ENCODE peak calls at places on chromosomes 4 and X, in seven cellular contexts. One of them, this sample, is unnamed.

GRCh38 chr4:168384437-168385141 is 66.0 kb upstream of the DDX60 start:
- DNase-seq in esophagus squamous epithelium: no peak
- DNase-seq in uterus: no peak
- DNase-seq in psoas muscle: no peak
- DNase-seq in neuronal stem cell: no peak
- DNase-seq in substantia nigra: no peak
- DNase-seq in esophagus muscularis mucosa: no peak
- DNase-seq in this sample: no peak

GRCh38 chrX:13478740-13479451 is 90.5 kb upstream of the EGFL6 start:
- DNase-seq in esophagus squamous epithelium: no peak
- DNase-seq in uterus: no peak
- DNase-seq in psoas muscle: no peak
- DNase-seq in neuronal stem cell: no peak
- DNase-seq in substantia nigra: no peak
- DNase-seq in esophagus muscularis mucosa: no peak
- DNase-seq in this sample: peak; percentile 75

GRCh38 chrX:132740316-132741123 is 217.9 kb downstream of the HS6ST2 start:
- DNase-seq in esophagus squamous epithelium: no peak
- DNase-seq in uterus: no peak
- DNase-seq in psoas muscle: no peak
- DNase-seq in neuronal stem cell: peak; percentile 74
- DNase-seq in substantia nigra: no peak
- DNase-seq in esophagus muscularis mucosa: no peak
- DNase-seq in this sample: no peak

GRCh38 chr4:108825737-108826136 is 62.9 kb upstream of the ETNPPL start:
- DNase-seq in esophagus squamous epithelium: no peak
- DNase-seq in uterus: no peak
- DNase-seq in psoas muscle: no peak
- DNase-seq in neuronal stem cell: no peak
- DNase-seq in substantia nigra: no peak
- DNase-seq in esophagus muscularis mucosa: no peak
- DNase-seq in this sample: no peak

GRCh38 chrX:30880058-30880457 is 9.0 kb downstream of the TAB3 start:
- DNase-seq in esophagus squamous epithelium: no peak
- DNase-seq in uterus: no peak
- DNase-seq in psoas muscle: no peak
- DNase-seq in neuronal stem cell: no peak
- DNase-seq in substantia nigra: no peak
- DNase-seq in esophagus muscularis mucosa: no peak
- DNase-seq in this sample: no peak

GRCh38 chr4:45648846-45649245 is 475.0 kb downstream of the GABRG1 start:
- DNase-seq in esophagus squamous epithelium: no peak
- DNase-seq in uterus: no peak
- DNase-seq in psoas muscle: no peak
- DNase-seq in neuronal stem cell: no peak
- DNase-seq in substantia nigra: no peak
- DNase-seq in esophagus muscularis mucosa: no peak
- DNase-seq in this sample: no peak

GRCh38 chr4:93261207-93261606 is 567.3 kb upstream of the ATOH1 start:
- DNase-seq in esophagus squamous epithelium: no peak
- DNase-seq in uterus: no peak
- DNase-seq in psoas muscle: no peak
- DNase-seq in neuronal stem cell: no peak
- DNase-seq in substantia nigra: no peak
- DNase-seq in esophagus muscularis mucosa: no peak
- DNase-seq in this sample: no peak

GRCh38 chr4:169256101-169256612 is 14.6 kb downstream of the SH3RF1 start:
- DNase-seq in esophagus squamous epithelium: no peak
- DNase-seq in uterus: no peak
- DNase-seq in psoas muscle: no peak
- DNase-seq in neuronal stem cell: no peak
- DNase-seq in substantia nigra: no peak
- DNase-seq in esophagus muscularis mucosa: no peak
- DNase-seq in this sample: no peak

GRCh38 chr4:145183023-145183422 is 2.6 kb upstream of the OTUD4 start:
- DNase-seq in esophagus squamous epithelium: no peak
- DNase-seq in uterus: no peak
- DNase-seq in psoas muscle: no peak
- DNase-seq in neuronal stem cell: no peak
- DNase-seq in substantia nigra: no peak
- DNase-seq in esophagus muscularis mucosa: no peak
- DNase-seq in this sample: no peak

GRCh38 chrX:151323054-151323453 is 74.0 kb upstream of the VMA21 start:
- DNase-seq in esophagus squamous epithelium: no peak
- DNase-seq in uterus: no peak
- DNase-seq in psoas muscle: no peak
- DNase-seq in neuronal stem cell: no peak
- DNase-seq in substantia nigra: no peak
- DNase-seq in esophagus muscularis mucosa: no peak
- DNase-seq in this sample: no peak

GRCh38 chr4:179285696-179286095 is 1843.5 kb upstream of the AGA start:
- DNase-seq in esophagus squamous epithelium: no peak
- DNase-seq in uterus: no peak
- DNase-seq in psoas muscle: no peak
- DNase-seq in neuronal stem cell: no peak
- DNase-seq in substantia nigra: no peak
- DNase-seq in esophagus muscularis mucosa: no peak
- DNase-seq in this sample: no peak

GRCh38 chr4:101236097-101236496 is 111.2 kb downstream of the PPP3CA start:
- DNase-seq in esophagus squamous epithelium: no peak
- DNase-seq in uterus: no peak
- DNase-seq in psoas muscle: no peak
- DNase-seq in neuronal stem cell: no peak
- DNase-seq in substantia nigra: no peak
- DNase-seq in esophagus muscularis mucosa: no peak
- DNase-seq in this sample: no peak

GRCh38 chr4:135256111-135256510 is 1054.5 kb upstream of the PABPC4L start:
- DNase-seq in esophagus squamous epithelium: no peak
- DNase-seq in uterus: no peak
- DNase-seq in psoas muscle: no peak
- DNase-seq in neuronal stem cell: no peak
- DNase-seq in substantia nigra: no peak
- DNase-seq in esophagus muscularis mucosa: no peak
- DNase-seq in this sample: no peak

GRCh38 chrX:51144828-51145442 is 187.7 kb upstream of the NUDT10 start:
- DNase-seq in esophagus squamous epithelium: no peak
- DNase-seq in uterus: no peak
- DNase-seq in psoas muscle: no peak
- DNase-seq in neuronal stem cell: peak; percentile 45
- DNase-seq in substantia nigra: no peak
- DNase-seq in esophagus muscularis mucosa: no peak
- DNase-seq in this sample: no peak

GRCh38 chr4:134531013-134531412 is 329.4 kb upstream of the PABPC4L start:
- DNase-seq in esophagus squamous epithelium: no peak
- DNase-seq in uterus: no peak
- DNase-seq in psoas muscle: no peak
- DNase-seq in neuronal stem cell: no peak
- DNase-seq in substantia nigra: no peak
- DNase-seq in esophagus muscularis mucosa: no peak
- DNase-seq in this sample: no peak

GRCh38 chr4:76306882-76307669 is 543 bp downstream of the STBD1 start:
- DNase-seq in esophagus squamous epithelium: no peak
- DNase-seq in uterus: peak; percentile 57
- DNase-seq in psoas muscle: peak; percentile 71
- DNase-seq in neuronal stem cell: peak; percentile 48
- DNase-seq in substantia nigra: peak; percentile 50
- DNase-seq in esophagus muscularis mucosa: no peak
- DNase-seq in this sample: peak; percentile 56

GRCh38 chrX:42096262-42096939 is 173.0 kb upstream of the CASK start:
- DNase-seq in esophagus squamous epithelium: no peak
- DNase-seq in uterus: no peak
- DNase-seq in psoas muscle: no peak
- DNase-seq in neuronal stem cell: no peak
- DNase-seq in substantia nigra: no peak
- DNase-seq in esophagus muscularis mucosa: no peak
- DNase-seq in this sample: no peak

DNA sequence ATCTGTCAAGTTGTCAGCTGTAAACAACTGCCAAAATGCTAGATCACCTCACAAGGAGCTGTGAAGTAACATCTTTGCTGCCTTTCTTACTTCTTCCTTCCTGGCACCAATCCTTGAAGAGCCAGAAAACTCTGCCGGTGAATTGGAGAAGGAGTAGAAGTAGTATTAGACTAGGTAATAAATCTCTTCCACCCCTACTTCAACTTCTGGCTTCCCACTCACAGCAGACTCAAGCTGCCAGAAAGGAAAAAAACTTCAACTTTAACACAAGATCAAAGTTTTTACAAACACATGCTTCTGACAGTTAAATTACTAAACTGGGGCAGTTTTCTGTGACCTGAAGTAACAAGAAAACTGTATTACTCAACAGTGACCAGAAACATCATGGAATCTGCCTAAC is 164.7 kb upstream of the SLC7A11 start:
- DNase-seq in esophagus squamous epithelium: no peak
- DNase-seq in uterus: peak; percentile 28
- DNase-seq in psoas muscle: no peak
- DNase-seq in neuronal stem cell: no peak
- DNase-seq in substantia nigra: no peak
- DNase-seq in esophagus muscularis mucosa: no peak
- DNase-seq in this sample: no peak
- H3K27ac ChIP-seq in esophagus squamous epithelium: no peak overlapping the region
- H3K27ac ChIP-seq in uterus: peak overlapping the region; percentile 45
- H3K27ac ChIP-seq in psoas muscle: no peak overlapping the region
- H3K27ac ChIP-seq in neuronal stem cell: no peak overlapping the region
- H3K27ac ChIP-seq in substantia nigra: no peak overlapping the region
- H3K27ac ChIP-seq in esophagus muscularis mucosa: no peak overlapping the region
- H3K27ac ChIP-seq in this sample: no peak overlapping the region

GRCh38 chrX:65643046-65643785 is 24.2 kb upstream of the MSN start:
- DNase-seq in esophagus squamous epithelium: no peak
- DNase-seq in uterus: no peak
- DNase-seq in psoas muscle: no peak
- DNase-seq in neuronal stem cell: no peak
- DNase-seq in substantia nigra: no peak
- DNase-seq in esophagus muscularis mucosa: no peak
- DNase-seq in this sample: no peak
- H3K27ac ChIP-seq in esophagus squamous epithelium: peak overlapping the region; percentile 76
- H3K27ac ChIP-seq in uterus: peak overlapping the region; percentile 83
- H3K27ac ChIP-seq in psoas muscle: no peak overlapping the region
- H3K27ac ChIP-seq in neuronal stem cell: no peak overlapping the region
- H3K27ac ChIP-seq in substantia nigra: no peak overlapping the region
- H3K27ac ChIP-seq in esophagus muscularis mucosa: peak overlapping the region; percentile 75
- H3K27ac ChIP-seq in this sample: peak overlapping the region; percentile 80

DNA sequence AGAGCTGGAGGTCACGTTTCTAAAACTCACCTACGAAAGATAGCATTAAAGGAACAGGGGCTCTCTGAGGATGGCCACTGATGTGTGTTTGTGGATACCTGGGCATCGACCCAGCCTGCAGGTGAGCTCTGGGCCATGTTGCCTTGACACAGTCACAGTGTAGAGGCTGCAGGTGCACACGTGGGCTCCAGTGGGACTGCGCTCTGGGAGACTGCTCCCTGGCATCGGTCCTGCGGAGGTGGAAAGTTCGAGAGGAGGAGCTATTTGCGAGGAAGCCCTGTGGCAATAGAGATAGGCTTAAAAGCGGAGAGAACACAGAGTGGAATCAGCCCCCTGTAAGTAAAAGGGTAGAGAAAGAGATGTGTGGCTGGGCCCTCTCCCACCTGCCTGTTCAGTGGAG is 12.3 kb upstream of the TADA2B start:
- DNase-seq in esophagus squamous epithelium: no peak
- DNase-seq in uterus: no peak
- DNase-seq in psoas muscle: no peak
- DNase-seq in neuronal stem cell: no peak
- DNase-seq in substantia nigra: no peak
- DNase-seq in esophagus muscularis mucosa: no peak
- DNase-seq in this sample: no peak
- H3K27ac ChIP-seq in esophagus squamous epithelium: no peak overlapping the region
- H3K27ac ChIP-seq in uterus: no peak overlapping the region
- H3K27ac ChIP-seq in psoas muscle: no peak overlapping the region
- H3K27ac ChIP-seq in neuronal stem cell: no peak overlapping the region
- H3K27ac ChIP-seq in substantia nigra: no peak overlapping the region
- H3K27ac ChIP-seq in esophagus muscularis mucosa: no peak overlapping the region
- H3K27ac ChIP-seq in this sample: no peak overlapping the region

GRCh38 chr4:123853651-123854050 is 457.1 kb downstream of the SPRY1 start:
- DNase-seq in esophagus squamous epithelium: no peak
- DNase-seq in uterus: no peak
- DNase-seq in psoas muscle: no peak
- DNase-seq in neuronal stem cell: no peak
- DNase-seq in substantia nigra: no peak
- DNase-seq in esophagus muscularis mucosa: no peak
- DNase-seq in this sample: no peak

GRCh38 chr4:123862812-123863211 is 466.2 kb downstream of the SPRY1 start:
- DNase-seq in esophagus squamous epithelium: no peak
- DNase-seq in uterus: no peak
- DNase-seq in psoas muscle: no peak
- DNase-seq in neuronal stem cell: no peak
- DNase-seq in substantia nigra: no peak
- DNase-seq in esophagus muscularis mucosa: no peak
- DNase-seq in this sample: no peak

GRCh38 chr4:123858465-123858864 is 461.9 kb downstream of the SPRY1 start:
- DNase-seq in esophagus squamous epithelium: no peak
- DNase-seq in uterus: no peak
- DNase-seq in psoas muscle: no peak
- DNase-seq in neuronal stem cell: no peak
- DNase-seq in substantia nigra: no peak
- DNase-seq in esophagus muscularis mucosa: no peak
- DNase-seq in this sample: no peak

GRCh38 chr4:123851521-123851920 is 454.9 kb downstream of the SPRY1 start:
- DNase-seq in esophagus squamous epithelium: no peak
- DNase-seq in uterus: no peak
- DNase-seq in psoas muscle: no peak
- DNase-seq in neuronal stem cell: no peak
- DNase-seq in substantia nigra: no peak
- DNase-seq in esophagus muscularis mucosa: no peak
- DNase-seq in this sample: no peak

DNA sequence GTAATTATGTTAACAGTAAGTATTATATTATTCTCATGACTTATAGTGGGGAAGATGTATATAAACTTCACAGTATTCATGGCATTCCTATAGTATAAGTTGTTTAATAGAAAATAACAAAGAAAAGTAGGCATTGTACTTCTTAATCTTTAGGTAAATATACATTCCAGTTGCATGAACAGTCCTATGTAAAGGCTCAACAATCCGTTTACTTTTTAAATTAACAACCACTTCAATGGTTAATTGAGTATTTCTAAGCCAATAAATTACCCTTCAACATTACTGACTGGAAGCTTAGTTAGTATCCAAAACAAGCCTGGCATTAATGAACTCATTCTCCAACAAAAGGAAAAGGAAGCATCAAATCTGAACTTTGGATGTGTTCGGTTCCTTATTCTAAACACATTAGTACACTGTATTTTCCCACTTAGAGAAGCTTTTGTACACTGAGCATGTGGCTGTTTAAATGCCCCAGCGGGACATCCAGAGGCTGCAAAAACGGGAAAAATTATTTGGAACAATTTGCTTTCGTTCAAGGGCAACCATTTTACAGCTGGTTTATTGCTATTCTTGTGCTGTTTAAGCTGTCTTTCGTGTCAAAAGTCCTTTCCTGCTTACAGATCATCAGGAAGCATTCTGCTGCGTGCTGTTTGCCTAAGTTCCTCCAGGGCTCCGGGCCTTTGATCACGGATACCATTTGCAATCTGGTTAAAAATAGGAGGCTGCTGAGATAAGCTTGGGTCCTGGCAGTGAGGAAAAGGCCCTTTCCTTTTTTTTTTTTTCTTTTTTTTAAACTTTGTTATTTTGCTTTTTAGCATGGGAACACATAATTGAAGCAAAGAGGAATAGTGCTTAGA is 460.3 kb downstream of the SPRY1 start:
- DNase-seq in esophagus squamous epithelium: no peak
- DNase-seq in uterus: no peak
- DNase-seq in psoas muscle: no peak
- DNase-seq in neuronal stem cell: peak; percentile 23
- DNase-seq in substantia nigra: no peak
- DNase-seq in esophagus muscularis mucosa: no peak
- DNase-seq in this sample: no peak
- H3K27ac ChIP-seq in esophagus squamous epithelium: peak overlapping the region; percentile 72
- H3K27ac ChIP-seq in uterus: peak overlapping the region; percentile 15
- H3K27ac ChIP-seq in psoas muscle: peak overlapping the region; percentile 72
- H3K27ac ChIP-seq in neuronal stem cell: no peak overlapping the region
- H3K27ac ChIP-seq in substantia nigra: no peak overlapping the region
- H3K27ac ChIP-seq in esophagus muscularis mucosa: peak overlapping the region; percentile 67
- H3K27ac ChIP-seq in this sample: peak overlapping the region; percentile 31